ENCODE peak calls at places on chromosomes 4 and X, in ten cellular contexts. A is lower lobe of right lung, W is K562, E is heart left ventricle, U is ovary, Q is cardiac muscle cell, S is tibial artery, L is heart right ventricle, O is breast epithelium, J is thyroid gland. I is an unnamed sample.

GRCh38 chr4:88952081-88952480 is 104.9 kb downstream of the FAM13A start:
- DNase-seq in A (no peak), W (no peak), E (no peak), U (no peak), Q (no peak), S (no peak), L (no peak), O (no peak), J (no peak), I (no peak)

GRCh38 chrX:56800307-56800706 is 71.3 kb downstream of the NBDY start:
- DNase-seq in A (no peak), W (no peak), E (no peak), U (no peak), Q (no peak), S (no peak), L (no peak), O (no peak), J (no peak), I (no peak)

GRCh38 chr4:55947912-55948725 is 626 bp upstream of the CEP135 start:
- DNase-seq in A (no peak), W (peak; percentile 14), E (no peak), U (no peak), Q (peak; percentile 94), S (no peak), L (no peak), O (no peak), J (no peak), I (no peak)

GRCh38 chr4:48653217-48654014 is 126.7 kb downstream of the FRYL start:
- DNase-seq in A (no peak), W (no peak), E (no peak), U (peak; percentile 47), Q (peak; percentile 84), S (peak; percentile 39), L (peak; percentile 70), O (no peak), J (no peak), I (no peak)

GRCh38 chrX:78357342-78358055 is 30.1 kb upstream of the CYSLTR1 start:
- DNase-seq in A (no peak), W (no peak), E (no peak), U (no peak), Q (no peak), S (no peak), L (no peak), O (peak; percentile 48), J (no peak), I (no peak)

GRCh38 chrX:134711135-134711941 is 53.1 kb upstream of the PLAC1 start:
- DNase-seq in A (no peak), W (no peak), E (no peak), U (no peak), Q (no peak), S (no peak), L (no peak), O (no peak), J (no peak), I (no peak)

GRCh38 chr4:184416913-184417734 is 57.2 kb downstream of the IRF2 start:
- DNase-seq in A (no peak), W (no peak), E (no peak), U (no peak), Q (peak; percentile 28), S (no peak), L (no peak), O (no peak), J (no peak), I (no peak)

GRCh38 chr4:144582975-144583374 is 63.0 kb upstream of the HHIP start:
- DNase-seq in A (no peak), W (no peak), E (no peak), U (no peak), Q (no peak), S (no peak), L (no peak), O (no peak), J (no peak), I (no peak)

GRCh38 chr4:19689511-19689910 is 562.2 kb upstream of the SLIT2 start:
- DNase-seq in A (no peak), W (no peak), E (no peak), U (no peak), Q (peak; percentile 79), S (no peak), L (no peak), O (no peak), J (no peak), I (no peak)

GRCh38 chrX:84477114-84477513 is 25.1 kb downstream of the HDX start:
- DNase-seq in A (no peak), W (no peak), E (no peak), U (no peak), Q (no peak), S (no peak), L (no peak), O (no peak), J (no peak), I (no peak)

GRCh38 chrX:72101597-72102037 is 30.1 kb downstream of the RTL5 start:
- DNase-seq in A (no peak), W (no peak), E (no peak), U (no peak), Q (no peak), S (no peak), L (no peak), O (no peak), J (peak; percentile 8), I (no peak)

GRCh38 chrX:72100824-72101351 is 30.8 kb downstream of the RTL5 start:
- DNase-seq in A (no peak), W (no peak), E (no peak), U (no peak), Q (no peak), S (no peak), L (no peak), O (no peak), J (no peak), I (no peak)

GRCh38 chrX:72102760-72103159 is 29.0 kb downstream of the RTL5 start:
- DNase-seq in A (no peak), W (no peak), E (no peak), U (no peak), Q (no peak), S (no peak), L (no peak), O (no peak), J (no peak), I (no peak)

GRCh38 chrX:72097081-72097480 is 34.6 kb downstream of the RTL5 start:
- DNase-seq in A (no peak), W (no peak), E (no peak), U (no peak), Q (no peak), S (no peak), L (no peak), O (no peak), J (no peak), I (no peak)

DNA sequence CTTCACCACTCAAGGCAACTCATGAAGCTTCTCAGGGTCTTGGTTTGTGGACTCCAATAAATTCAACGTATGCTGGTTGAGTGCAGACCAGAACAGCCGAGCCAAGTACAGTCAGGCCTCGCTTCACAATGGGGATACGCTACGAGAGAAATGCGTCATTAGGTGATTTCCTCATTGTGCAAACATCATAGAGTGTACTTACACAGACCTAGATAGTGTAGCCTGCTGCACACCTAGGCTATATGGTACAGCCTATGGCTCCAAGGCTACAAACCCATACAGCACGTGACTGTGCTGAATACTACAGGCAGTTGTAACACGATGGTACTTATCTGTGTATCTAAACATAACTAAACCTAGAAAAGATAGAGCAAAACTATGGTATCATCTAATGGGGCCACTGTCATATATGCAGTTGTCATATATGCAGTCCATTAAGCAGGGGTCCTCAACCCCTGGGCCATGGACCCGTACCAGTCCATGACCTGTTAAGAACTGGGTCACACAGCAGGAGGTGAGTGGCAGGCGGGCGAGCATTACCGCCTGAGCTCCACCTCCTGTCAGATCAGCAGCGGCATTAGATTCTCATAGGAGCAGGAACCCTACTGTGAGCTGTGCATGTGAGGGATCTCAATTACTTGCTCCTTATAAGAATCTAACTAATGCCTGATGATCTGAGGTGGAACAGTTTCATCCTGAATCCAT is 31.5 kb downstream of the RTL5 start:
- DNase-seq in A (no peak), W (no peak), E (no peak), U (no peak), Q (no peak), S (no peak), L (no peak), O (no peak), J (no peak), I (no peak)
- H3K27me3 ChIP-seq in A (no peaks in the 10 kb centered on the region), W (no peaks in the 10 kb centered on the region), E (no peaks in the 10 kb centered on the region), U (no peaks in the 10 kb centered on the region), Q (no peaks in the 10 kb centered on the region), S (no peaks in the 10 kb centered on the region), L (no peaks in the 10 kb centered on the region), O (peaks cover 56% of the 10 kb centered on the region), J (no peaks in the 10 kb centered on the region), I (no peaks in the 10 kb centered on the region)

GRCh38 chrX:117854806-117855205 is 261.8 kb downstream of the KLHL13 start:
- DNase-seq in A (no peak), W (no peak), E (no peak), U (no peak), Q (no peak), S (no peak), L (no peak), O (no peak), J (no peak), I (no peak)

DNA sequence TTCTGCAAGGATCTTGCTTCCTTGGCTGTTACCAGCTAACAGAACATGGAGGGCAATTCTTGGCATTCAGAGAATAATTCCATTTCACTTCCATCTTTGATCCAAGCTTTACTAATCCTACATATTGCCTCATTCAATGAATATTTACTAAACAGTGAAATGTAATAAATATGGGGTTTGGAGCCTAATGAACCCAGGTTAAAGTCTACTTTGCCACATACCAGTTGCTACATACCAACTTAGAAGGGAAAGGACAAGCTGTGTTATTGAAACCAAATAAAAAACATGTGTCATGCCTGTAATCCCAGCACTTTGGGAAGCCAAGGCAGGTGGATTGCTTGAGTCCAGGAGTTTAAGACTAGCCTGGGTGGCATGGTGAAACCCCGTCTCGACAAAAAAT is 265.6 kb downstream of the KLHL13 start:
- DNase-seq in A (no peak), W (no peak), E (no peak), U (no peak), Q (no peak), S (no peak), L (no peak), O (no peak), J (no peak), I (no peak)
- H3K27me3 ChIP-seq in A (no peaks in the 10 kb centered on the region), W (no peaks in the 10 kb centered on the region), E (no peaks in the 10 kb centered on the region), U (no peaks in the 10 kb centered on the region), Q (no peaks in the 10 kb centered on the region), S (no peaks in the 10 kb centered on the region), L (no peaks in the 10 kb centered on the region), O (no peaks in the 10 kb centered on the region), J (no peaks in the 10 kb centered on the region), I (no peaks in the 10 kb centered on the region)

DNA sequence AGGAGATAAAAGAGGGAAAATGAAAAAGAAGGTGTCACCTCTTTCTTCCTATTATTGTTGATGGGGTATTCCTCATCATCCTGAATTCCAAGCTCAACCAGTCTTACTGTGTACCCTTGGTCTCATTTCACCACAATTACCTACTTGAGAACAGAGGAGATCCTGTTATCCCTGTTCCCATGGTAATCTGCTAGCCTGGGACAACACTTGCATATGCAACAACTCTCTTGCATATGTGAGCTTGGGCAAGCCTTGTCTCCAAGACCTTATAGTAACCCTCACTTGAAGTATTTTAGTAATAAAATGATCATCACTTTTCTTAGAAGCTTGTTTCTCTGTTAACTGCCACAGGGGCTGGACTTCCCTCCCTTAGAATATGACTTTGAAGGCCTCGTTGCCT is 253.7 kb downstream of the NAP1L3 start:
- DNase-seq in A (no peak), W (no peak), E (no peak), U (no peak), Q (no peak), S (no peak), L (no peak), O (no peak), J (no peak), I (no peak)
- H3K27me3 ChIP-seq in A (no peaks in the 10 kb centered on the region), W (no peaks in the 10 kb centered on the region), E (no peaks in the 10 kb centered on the region), U (no peaks in the 10 kb centered on the region), Q (no peaks in the 10 kb centered on the region), S (no peaks in the 10 kb centered on the region), L (no peaks in the 10 kb centered on the region), O (peaks cover 37% of the 10 kb centered on the region), J (no peaks in the 10 kb centered on the region), I (no peaks in the 10 kb centered on the region)

GRCh38 chr4:1505511-1506451 is 99.5 kb upstream of the NKX1-1 start:
- DNase-seq in A (peak; percentile 35), W (no peak), E (peak; percentile 47), U (no peak), Q (no peak), S (peak; percentile 6), L (no peak), O (peak; percentile 46), J (no peak), I (no peak)
- H3K27me3 ChIP-seq in A (peaks cover 32% of the 10 kb centered on the region), W (peaks cover 5% of the 10 kb centered on the region), E (peaks cover 4% of the 10 kb centered on the region), U (no peaks in the 10 kb centered on the region), Q (peaks cover 11% of the 10 kb centered on the region), S (no peaks in the 10 kb centered on the region), L (peaks cover 56% of the 10 kb centered on the region), O (peaks cover 75% of the 10 kb centered on the region), J (no peaks in the 10 kb centered on the region), I (no peaks in the 10 kb centered on the region)

I was measured in iPS DF 6.9.